ENCODE peak calls at places on chromosomes 16 and 17, in ten cellular contexts. O is GM23248; I is upper lobe of right lung; R is CD4-positive, alpha-beta memory T cell; L is keratinocyte; Q is A549; B is IMR-90; N is transverse colon; W is CD4-positive, alpha-beta T cell; Z is psoas muscle. D is an unnamed sample.

GRCh38 chr16:12601290-12601900 is 202.3 kb downstream of the CPPED1 start:
- DNase-seq in Q (no peak), R (no peak), B (no peak), I (no peak), O (no peak), W (no peak), Z (no peak), L (no peak), N (no peak), D (no peak)

GRCh38 chr17:44599298-44600175 is 42.3 kb downstream of the FZD2 start:
- DNase-seq in W (no peak), O (peak; percentile 95), R (no peak), Q (peak; percentile 87), N (peak; percentile 23), B (peak; percentile 99), L (no peak), I (no peak), Z (peak; percentile 36), D (no peak)

GRCh38 chr16:65212791-65213190 is 90.9 kb upstream of the CDH11 start:
- DNase-seq in I (no peak), W (no peak), R (no peak), Q (no peak), Z (no peak), N (no peak), O (no peak), B (no peak), L (no peak), D (no peak)

GRCh38 chr17:66405836-66406679 is 103.6 kb downstream of the PRKCA start:
- DNase-seq in Q (no peak), N (no peak), O (no peak), W (no peak), B (no peak), L (no peak), I (no peak), Z (no peak), R (no peak), D (no peak)

GRCh38 chr16:24367186-24367585 is 111.1 kb downstream of the CACNG3 start:
- DNase-seq in R (no peak), Z (no peak), L (no peak), Q (no peak), I (no peak), O (peak; percentile 4), W (no peak), N (no peak), B (no peak), D (no peak)

GRCh38 chr17:78335176-78335575 is 24.7 kb downstream of the SOCS3 start:
- DNase-seq in I (no peak), L (no peak), Z (no peak), B (no peak), W (no peak), O (no peak), R (no peak), N (no peak), Q (no peak), D (no peak)

GRCh38 chr16:71338193-71338592 is 20.3 kb upstream of the CALB2 start:
- DNase-seq in B (no peak), Z (no peak), N (no peak), I (no peak), L (peak; percentile 57), W (no peak), R (no peak), Q (no peak), O (no peak), D (peak; percentile 55)

GRCh38 chr17:54967621-54968258 is 714 bp downstream of the COX11 start:
- DNase-seq in B (peak; percentile 27), R (peak; percentile 4), I (no peak), N (peak; percentile 40), O (peak; percentile 66), Z (no peak), W (no peak), L (no peak), Q (peak; percentile 64), D (no peak)

GRCh38 chr17:66580601-66581385 is 254.1 kb upstream of the CACNG5 start:
- DNase-seq in L (no peak), N (peak; percentile 51), Q (no peak), R (no peak), W (no peak), O (no peak), Z (no peak), I (no peak), B (peak; percentile 28), D (no peak)

GRCh38 chr16:62225675-62226074 is 189.4 kb upstream of the CDH8 start:
- DNase-seq in I (peak; percentile 85), L (peak; percentile 71), W (no peak), N (peak; percentile 60), Q (peak; percentile 3), O (peak; percentile 76), B (no peak), R (no peak), Z (peak; percentile 41), D (peak; percentile 27)

GRCh38 chr16:57345666-57346204 is 12.8 kb upstream of the CCL22 start:
- DNase-seq in O (no peak), B (no peak), Q (no peak), I (no peak), W (no peak), R (no peak), L (no peak), Z (no peak), N (no peak), D (no peak)

GRCh38 chr16:57343131-57343731 is 15.4 kb upstream of the CCL22 start:
- DNase-seq in W (no peak), Q (no peak), N (no peak), Z (no peak), L (no peak), I (no peak), O (no peak), B (no peak), R (no peak), D (no peak)

GRCh38 chr16:57341441-57342303 is 16.9 kb upstream of the CCL22 start:
- DNase-seq in O (peak; percentile 94), W (no peak), Z (no peak), R (no peak), B (peak; percentile 86), Q (no peak), N (peak; percentile 73), I (no peak), L (peak; percentile 97), D (peak; percentile 100)

GRCh38 chr16:57345021-57345420 is 13.6 kb upstream of the CCL22 start:
- DNase-seq in B (no peak), L (no peak), Q (no peak), I (no peak), O (no peak), N (no peak), W (no peak), R (no peak), Z (no peak), D (no peak)

GRCh38 chr16:57341062-57341440 is 17.5 kb upstream of the CCL22 start:
- DNase-seq in B (no peak), Z (no peak), L (no peak), W (no peak), R (no peak), O (no peak), I (no peak), Q (no peak), N (no peak), D (no peak)
- H3K27ac ChIP-seq in B (no peak overlapping the region), Z (no peak overlapping the region), L (peak overlapping the region; percentile 52), W (no peak overlapping the region), R (no peak overlapping the region), O (peak overlapping the region; percentile 59), I (no peak overlapping the region), Q (peak overlapping the region; percentile 31), N (no peak overlapping the region), D (peak overlapping the region; percentile 96)

GRCh38 chr17:73593249-73593965 is 50.8 kb downstream of the SDK2 start:
- DNase-seq in B (no peak), W (no peak), Z (no peak), R (no peak), L (no peak), O (no peak), I (no peak), Q (no peak), N (no peak), D (no peak)
- H3K27ac ChIP-seq in B (no peak overlapping the region), W (peak overlapping the region; percentile 74), Z (no peak overlapping the region), R (peak overlapping the region; percentile 12), L (no peak overlapping the region), O (no peak overlapping the region), I (no peak overlapping the region), Q (no peak overlapping the region), N (no peak overlapping the region), D (no peak overlapping the region)

GRCh38 chr16:30090607-30091332 is 954 bp downstream of the TBX6 start:
- DNase-seq in Z (no peak), Q (no peak), R (no peak), N (no peak), W (no peak), I (no peak), O (no peak), L (no peak), B (no peak), D (no peak)

GRCh38 chr16:30088237-30088831 is 3.4 kb downstream of the TBX6 start:
- DNase-seq in N (no peak), I (no peak), Z (no peak), L (no peak), Q (no peak), B (no peak), W (no peak), R (no peak), O (no peak), D (no peak)

GRCh38 chr16:30087181-30087898 is 4.4 kb downstream of the TBX6 start:
- DNase-seq in Q (no peak), W (no peak), I (no peak), B (no peak), Z (no peak), L (no peak), O (no peak), R (no peak), N (no peak), D (no peak)

GRCh38 chr16:30086291-30087140 is 5.2 kb downstream of the TBX6 start:
- DNase-seq in I (no peak), L (no peak), B (no peak), W (no peak), R (no peak), O (no peak), N (no peak), Z (no peak), Q (no peak), D (no peak)

GRCh38 chr16:30088832-30089624 is 2.7 kb downstream of the TBX6 start:
- DNase-seq in B (no peak), Q (no peak), Z (no peak), L (no peak), R (no peak), N (no peak), O (no peak), I (no peak), W (no peak), D (no peak)
- H3K27ac ChIP-seq in B (no peak overlapping the region), Q (no peak overlapping the region), Z (peak overlapping the region; percentile 16), L (no peak overlapping the region), R (no peak overlapping the region), N (no peak overlapping the region), O (peak overlapping the region; percentile 18), I (no peak overlapping the region), W (no peak overlapping the region), D (peak overlapping the region; percentile 95)

DNA sequence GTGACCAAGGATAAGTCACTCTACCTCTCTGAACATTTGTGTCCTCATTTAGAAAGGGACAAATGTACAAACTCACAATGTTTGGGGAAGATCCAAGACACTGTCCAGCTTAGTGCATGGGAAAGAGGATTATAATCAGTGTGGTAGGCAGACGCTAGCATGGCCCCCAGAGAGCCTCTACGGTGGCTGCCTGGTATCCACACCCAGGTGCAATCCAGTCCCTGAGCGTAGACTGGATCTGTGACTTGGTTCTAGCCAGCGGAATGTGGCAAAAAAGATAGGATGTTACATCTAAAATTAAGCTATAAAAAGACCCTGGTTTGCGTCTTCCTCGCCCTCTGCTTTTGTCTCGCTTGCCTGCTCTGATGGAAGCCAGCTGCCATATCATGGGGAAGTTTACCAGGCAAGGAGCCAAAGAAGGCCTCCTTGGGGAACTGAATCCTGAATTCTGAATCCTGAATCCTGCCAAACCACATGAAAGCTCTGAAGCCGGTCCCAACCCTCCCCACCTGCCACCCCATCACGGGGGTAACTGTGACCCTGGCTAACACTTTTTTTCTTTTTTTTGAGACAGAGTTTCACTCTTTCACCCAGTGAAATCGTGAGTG is 51.6 kb downstream of the PLXDC1 start:
- DNase-seq in O (no peak), B (peak; percentile 62), L (no peak), Z (peak; percentile 37), I (no peak), W (no peak), R (no peak), Q (no peak), N (peak; percentile 26), D (no peak)
- H3K27ac ChIP-seq in O (no peak overlapping the region), B (no peak overlapping the region), L (no peak overlapping the region), Z (peak overlapping the region; percentile 23), I (peak overlapping the region; percentile 24), W (no peak overlapping the region), R (no peak overlapping the region), Q (no peak overlapping the region), N (peak overlapping the region; percentile 48), D (no peak overlapping the region)